ENCODE peak calls at places on chromosomes 3 and 15, in six cellular contexts. R is CD8-positive, alpha-beta T cell; K is upper lobe of right lung; N is A673; Y is heart left ventricle; J is HL-60. W is an unnamed sample.

GRCh38 chr3:186529204-186529999 is 14.8 kb downstream of the CRYGS start:
- DNase-seq in R (no peak), K (no peak), N (no peak), Y (no peak), J (no peak), W (no peak)

GRCh38 chr15:101176625-101177024 is 75.2 kb downstream of the CHSY1 start:
- DNase-seq in R (no peak), K (no peak), N (no peak), Y (no peak), J (no peak), W (peak; percentile 52)

GRCh38 chr3:194577985-194578905 is 55.0 kb downstream of the TMEM44 start:
- DNase-seq in R (no peak), K (no peak), N (peak; percentile 60), Y (no peak), J (no peak), W (no peak)

GRCh38 chr15:89115547-89115946 is 27.3 kb downstream of the ABHD2 start:
- DNase-seq in R (no peak), K (no peak), N (no peak), Y (no peak), J (no peak), W (no peak)

GRCh38 chr3:42052132-42052866 is 38.9 kb upstream of the TRAK1 start:
- DNase-seq in R (no peak), K (no peak), N (no peak), Y (no peak), J (no peak), W (no peak)

GRCh38 chr3:62548806-62549205 is 175.5 kb upstream of the FEZF2 start:
- DNase-seq in R (no peak), K (no peak), N (no peak), Y (no peak), J (no peak), W (no peak)

GRCh38 chr15:73988075-73988969 is 3.8 kb downstream of the STOML1 start:
- DNase-seq in R (no peak), K (no peak), N (no peak), Y (no peak), J (no peak), W (no peak)

GRCh38 chr3:44950273-44950672 is 25.7 kb downstream of the ZDHHC3 start:
- DNase-seq in R (no peak), K (no peak), N (peak; percentile 88), Y (no peak), J (no peak), W (no peak)

GRCh38 chr3:143806043-143806442 is 42.2 kb downstream of the SLC9A9 start:
- DNase-seq in R (no peak), K (no peak), N (no peak), Y (no peak), J (no peak), W (no peak)

GRCh38 chr15:101207867-101208288 is 44.0 kb downstream of the CHSY1 start:
- DNase-seq in R (no peak), K (no peak), N (no peak), Y (no peak), J (peak; percentile 94), W (peak; percentile 88)

GRCh38 chr3:57043518-57043917 is 16.9 kb upstream of the SPATA12 start:
- DNase-seq in R (no peak), K (no peak), N (no peak), Y (no peak), J (no peak), W (no peak)

GRCh38 chr3:53570709-53571108 is 76.3 kb downstream of the CACNA1D start:
- DNase-seq in R (no peak), K (peak; percentile 83), N (no peak), Y (no peak), J (no peak), W (no peak)

GRCh38 chr3:140233702-140234101 is 298.7 kb downstream of the CLSTN2 start:
- DNase-seq in R (no peak), K (no peak), N (no peak), Y (no peak), J (no peak), W (no peak)

GRCh38 chr3:39067286-39067685 is 15.5 kb downstream of the WDR48 start:
- DNase-seq in R (no peak), K (no peak), N (no peak), Y (no peak), J (no peak), W (no peak)

GRCh38 chr15:31402511-31403056 is 75.9 kb downstream of the KLF13 start:
- DNase-seq in R (no peak), K (no peak), N (no peak), Y (peak; percentile 70), J (no peak), W (no peak)

DNA sequence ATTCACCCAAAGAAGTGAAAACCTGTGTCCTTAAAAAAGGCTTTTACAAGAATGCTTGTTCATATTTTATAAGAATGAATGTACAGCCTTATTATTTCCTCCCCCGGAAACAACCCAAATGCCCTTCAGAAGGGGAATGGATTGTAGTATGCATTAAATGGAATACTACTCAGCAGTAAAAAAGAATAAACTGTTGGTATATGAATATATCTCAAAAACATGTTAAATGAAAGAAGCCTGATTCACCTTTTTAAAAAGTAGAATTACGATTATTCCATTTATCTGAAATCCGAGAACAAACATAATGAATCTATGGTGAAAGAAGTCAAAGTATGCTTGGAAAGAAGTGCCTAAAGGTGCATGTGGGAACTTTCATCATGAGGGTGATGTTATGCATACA is 20.5 kb downstream of the STT3B start:
- DNase-seq in R (no peak), K (no peak), N (no peak), Y (no peak), J (no peak), W (no peak)
- H3K27ac ChIP-seq in R (no peak overlapping the region), K (no peak overlapping the region), N (no peak overlapping the region), Y (no peak overlapping the region), J (no peak overlapping the region), W (no peak overlapping the region)

DNA sequence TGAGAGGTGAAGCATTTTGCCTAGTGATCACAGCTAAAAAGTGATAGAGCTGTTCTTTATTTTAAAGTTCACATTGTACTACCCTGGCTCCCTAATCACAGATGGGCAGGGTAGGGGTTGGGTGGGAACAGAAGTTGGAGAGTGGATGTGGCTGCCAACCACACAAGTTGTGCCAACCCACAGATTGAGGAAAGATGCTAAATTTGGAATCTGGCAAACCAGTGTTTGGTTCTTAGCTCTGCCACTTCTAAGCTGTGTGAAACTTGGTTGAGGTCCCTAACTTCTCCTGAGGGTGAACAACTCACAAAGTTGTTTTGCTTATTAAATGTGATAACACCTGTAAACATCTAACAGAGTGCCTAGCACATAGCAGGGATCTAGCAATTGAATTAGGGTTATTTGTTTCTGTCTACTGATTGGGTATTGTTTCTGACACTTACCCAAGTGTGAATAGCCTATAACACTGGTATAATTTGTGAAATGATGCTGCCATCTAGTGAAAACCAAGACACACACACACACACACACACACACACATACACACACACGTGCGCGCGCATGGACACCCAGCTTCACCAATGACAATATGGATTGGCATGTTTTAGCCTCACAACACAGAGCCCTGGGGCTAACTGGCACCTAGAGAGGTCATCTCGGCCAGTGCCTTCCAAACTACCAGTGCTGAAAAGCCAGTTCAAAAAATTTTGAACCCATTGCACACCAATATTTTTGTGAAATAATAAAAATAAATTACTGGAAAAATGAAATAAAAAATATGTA is 25.3 kb downstream of the ADGRG7 start:
- DNase-seq in R (peak; percentile 42), K (no peak), N (peak; percentile 68), Y (no peak), J (no peak), W (peak; percentile 68)
- H3K27ac ChIP-seq in R (no peak overlapping the region), K (no peak overlapping the region), N (no peak overlapping the region), Y (no peak overlapping the region), J (no peak overlapping the region), W (no peak overlapping the region)

DNA sequence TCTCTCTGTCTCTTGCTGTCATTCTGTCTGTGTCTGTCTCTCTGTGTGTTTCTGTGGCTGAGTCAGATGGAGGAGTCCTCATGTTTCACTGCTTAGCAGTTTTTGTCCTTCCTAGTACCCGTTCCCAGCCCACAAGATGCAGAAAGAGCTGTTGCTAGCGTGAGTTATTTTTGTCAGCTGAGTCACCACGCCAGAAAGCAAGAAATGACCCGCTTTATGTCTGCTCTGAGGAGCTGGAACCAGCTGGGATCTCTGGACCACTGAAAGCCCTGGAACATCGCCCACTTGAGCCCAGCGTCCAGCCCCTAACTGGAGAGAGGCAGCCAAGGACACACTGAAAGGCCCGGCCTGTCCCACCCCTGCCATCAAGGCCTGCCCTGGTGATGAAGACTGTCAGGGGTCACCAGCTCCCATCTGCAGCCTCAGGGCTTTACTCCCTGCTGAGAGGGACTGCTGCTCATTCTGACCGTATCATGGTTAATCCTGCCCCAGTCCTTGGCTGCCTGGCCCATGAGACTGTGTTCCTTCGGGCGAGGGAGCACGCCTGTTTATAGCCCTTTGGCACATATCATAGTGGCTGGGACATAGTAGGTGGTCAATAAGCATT is 101.7 kb upstream of the TPM1 start:
- DNase-seq in R (no peak), K (no peak), N (no peak), Y (peak; percentile 85), J (peak; percentile 37), W (no peak)
- H3K27ac ChIP-seq in R (no peak overlapping the region), K (peak overlapping the region; percentile 60), N (no peak overlapping the region), Y (peak overlapping the region; percentile 88), J (no peak overlapping the region), W (peak overlapping the region; percentile 48)

GRCh38 chr15:81029416-81030367 is 29.0 kb downstream of the TLNRD1 start:
- DNase-seq in R (no peak), K (no peak), N (no peak), Y (no peak), J (peak; percentile 45), W (no peak)
- H3K27ac ChIP-seq in R (no peak overlapping the region), K (no peak overlapping the region), N (no peak overlapping the region), Y (peak overlapping the region; percentile 50), J (no peak overlapping the region), W (no peak overlapping the region)

DNA sequence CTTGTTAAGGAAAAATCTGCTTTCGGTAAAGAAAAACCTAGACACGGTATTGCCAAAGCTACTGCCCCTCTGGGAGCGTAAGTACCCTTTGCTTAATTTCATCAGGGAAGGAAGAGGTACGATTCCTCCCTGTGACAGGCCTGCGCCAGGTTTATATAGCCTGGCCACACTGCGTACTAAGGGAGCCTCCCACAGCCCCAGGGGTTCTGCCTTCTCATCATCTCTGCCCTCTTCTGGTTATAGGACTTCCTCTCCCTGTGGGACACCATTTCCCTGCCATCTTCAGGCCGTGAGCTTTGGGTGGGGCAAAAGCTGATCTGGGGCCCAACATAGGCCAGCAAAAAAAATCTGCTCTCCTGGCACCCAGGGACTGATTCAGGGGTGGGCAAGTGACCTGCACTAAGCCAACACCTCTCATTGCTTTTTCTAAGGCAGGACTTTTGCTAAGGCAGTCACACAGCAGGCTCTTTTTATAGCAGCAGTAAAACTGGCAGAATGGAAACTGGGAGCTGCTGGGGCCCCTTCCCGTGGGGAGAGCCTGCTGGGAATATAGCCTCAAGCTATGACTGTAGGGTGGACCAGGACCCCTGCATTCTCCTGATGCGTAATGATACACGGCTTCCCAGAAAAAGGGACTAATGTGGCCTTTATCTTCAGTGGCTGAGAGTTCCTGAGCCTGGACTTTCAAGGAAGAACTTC is 76.2 kb downstream of the PRICKLE2 start:
- DNase-seq in R (no peak), K (no peak), N (peak; percentile 15), Y (no peak), J (no peak), W (no peak)
- H3K27ac ChIP-seq in R (no peak overlapping the region), K (peak overlapping the region; percentile 80), N (no peak overlapping the region), Y (no peak overlapping the region), J (no peak overlapping the region), W (no peak overlapping the region)

W was measured in RWPE2.